ENCODE peak calls at places on chromosomes 12 and 14, in ten cellular contexts. C is lower leg skin, W is esophagus squamous epithelium, P is body of pancreas, X is Peyer's patch, J is K562, H is NB4, I is IMR-90, U is right lobe of liver, Z is stomach. O is an unnamed sample.
A peak's percentile ranks its signal among the peaks of the same experiment; 100 is the strongest.

GRCh38 chr12:29889737-29890136 is 106.0 kb upstream of the TMTC1 start:
- DNase-seq in C (peak; percentile 18), W (no peak), P (peak; percentile 26), X (no peak), J (peak; percentile 30), H (peak; percentile 63), I (peak; percentile 32), U (peak; percentile 48), Z (peak; percentile 55), O (no peak)

GRCh38 chr12:5377997-5378596 is 53.8 kb upstream of the NTF3 start:
- DNase-seq in C (no peak), W (no peak), P (no peak), X (peak; percentile 64), J (no peak), H (no peak), I (no peak), U (no peak), Z (no peak), O (no peak)

GRCh38 chr14:73259837-73260236 is 22.5 kb downstream of the PAPLN start:
- DNase-seq in C (no peak), W (no peak), P (no peak), X (peak; percentile 36), J (no peak), H (no peak), I (no peak), U (no peak), Z (no peak), O (peak; percentile 14)

GRCh38 chr14:85731198-85731597 is 201.3 kb downstream of the FLRT2 start:
- DNase-seq in C (no peak), W (no peak), P (no peak), X (no peak), J (no peak), H (no peak), I (peak; percentile 64), U (no peak), Z (no peak), O (no peak)

GRCh38 chr12:92604786-92605185 is 98.0 kb upstream of the PLEKHG7 start:
- DNase-seq in C (no peak), W (no peak), P (no peak), X (no peak), J (no peak), H (no peak), I (no peak), U (no peak), Z (no peak), O (no peak)

GRCh38 chr12:127277882-127278281 is 989.1 kb upstream of the TMEM132C start:
- DNase-seq in C (no peak), W (no peak), P (no peak), X (no peak), J (no peak), H (no peak), I (no peak), U (no peak), Z (no peak), O (no peak)

GRCh38 chr12:6923851-6924250 is 3.9 kb upstream of the ATN1 start:
- DNase-seq in C (no peak), W (no peak), P (no peak), X (peak; percentile 28), J (no peak), H (no peak), I (no peak), U (no peak), Z (no peak), O (no peak)

GRCh38 chr12:46402451-46402850 is 29.9 kb upstream of the SLC38A2 start:
- DNase-seq in C (peak; percentile 56), W (no peak), P (no peak), X (no peak), J (no peak), H (no peak), I (peak; percentile 81), U (no peak), Z (no peak), O (no peak)

GRCh38 chr12:76329163-76329562 is 19.1 kb downstream of the BBS10 start:
- DNase-seq in C (no peak), W (no peak), P (no peak), X (no peak), J (peak; percentile 30), H (no peak), I (peak; percentile 86), U (no peak), Z (no peak), O (no peak)

GRCh38 chr14:25110101-25110500 is 60.2 kb upstream of the STXBP6 start:
- DNase-seq in C (no peak), W (no peak), P (no peak), X (no peak), J (no peak), H (no peak), I (no peak), U (no peak), Z (no peak), O (no peak)

GRCh38 chr14:25049559-25050493 is at the start of gene STXBP6:
- DNase-seq in C (peak; percentile 51), W (no peak), P (peak; percentile 87), X (peak; percentile 88), J (peak; percentile 17), H (peak; percentile 1), I (peak; percentile 65), U (peak; percentile 73), Z (peak; percentile 77), O (peak; percentile 54)

GRCh38 chr12:10140001-10140400 is 10.0 kb upstream of the CLEC7A start:
- DNase-seq in C (no peak), W (no peak), P (no peak), X (no peak), J (peak; percentile 44), H (peak; percentile 79), I (peak; percentile 70), U (no peak), Z (no peak), O (peak; percentile 58)

GRCh38 chr12:91109148-91109564 is 2.1 kb downstream of the LUM start:
- DNase-seq in C (peak; percentile 48), W (no peak), P (peak; percentile 74), X (peak; percentile 78), J (peak; percentile 59), H (peak; percentile 68), I (peak; percentile 80), U (peak; percentile 60), Z (peak; percentile 78), O (no peak)

GRCh38 chr12:26940820-26941219 is 2.5 kb downstream of the FGFR1OP2 start:
- DNase-seq in C (no peak), W (no peak), P (no peak), X (no peak), J (peak; percentile 38), H (peak; percentile 48), I (peak; percentile 15), U (no peak), Z (no peak), O (no peak)

GRCh38 chr12:88934163-88934747 is 354.0 kb upstream of the KITLG start:
- DNase-seq in C (no peak), W (no peak), P (no peak), X (no peak), J (no peak), H (no peak), I (peak; percentile 57), U (no peak), Z (no peak), O (no peak)

DNA sequence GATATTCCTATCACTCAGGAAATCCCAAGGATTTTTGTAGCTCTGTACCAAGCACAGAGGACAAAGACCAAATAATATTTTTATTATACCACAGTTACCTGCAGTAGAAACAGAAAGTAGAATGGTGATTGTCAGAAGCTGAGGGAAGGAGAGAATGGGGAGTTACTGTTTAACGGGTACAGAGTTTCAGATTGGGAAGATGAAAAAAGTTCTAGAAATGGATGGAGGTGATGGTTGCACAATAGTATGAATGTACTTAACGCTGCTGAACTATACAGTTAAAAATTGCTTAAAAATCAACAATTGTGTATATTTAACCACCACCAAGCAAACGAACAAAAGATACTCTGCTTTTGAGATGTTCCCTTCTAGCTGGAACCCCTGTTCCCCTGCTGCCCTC is 24.1 kb downstream of the FLVCR2 start:
- DNase-seq in C (no peak), W (no peak), P (no peak), X (no peak), J (no peak), H (no peak), I (no peak), U (no peak), Z (no peak), O (no peak)
- TF ChIP-seq CTCF in C (no peak), W (no peak), P (no peak), X (no peak), J (no peak), H (no peak), I (no peak), U (no peak), Z (no peak), O (no peak)

DNA sequence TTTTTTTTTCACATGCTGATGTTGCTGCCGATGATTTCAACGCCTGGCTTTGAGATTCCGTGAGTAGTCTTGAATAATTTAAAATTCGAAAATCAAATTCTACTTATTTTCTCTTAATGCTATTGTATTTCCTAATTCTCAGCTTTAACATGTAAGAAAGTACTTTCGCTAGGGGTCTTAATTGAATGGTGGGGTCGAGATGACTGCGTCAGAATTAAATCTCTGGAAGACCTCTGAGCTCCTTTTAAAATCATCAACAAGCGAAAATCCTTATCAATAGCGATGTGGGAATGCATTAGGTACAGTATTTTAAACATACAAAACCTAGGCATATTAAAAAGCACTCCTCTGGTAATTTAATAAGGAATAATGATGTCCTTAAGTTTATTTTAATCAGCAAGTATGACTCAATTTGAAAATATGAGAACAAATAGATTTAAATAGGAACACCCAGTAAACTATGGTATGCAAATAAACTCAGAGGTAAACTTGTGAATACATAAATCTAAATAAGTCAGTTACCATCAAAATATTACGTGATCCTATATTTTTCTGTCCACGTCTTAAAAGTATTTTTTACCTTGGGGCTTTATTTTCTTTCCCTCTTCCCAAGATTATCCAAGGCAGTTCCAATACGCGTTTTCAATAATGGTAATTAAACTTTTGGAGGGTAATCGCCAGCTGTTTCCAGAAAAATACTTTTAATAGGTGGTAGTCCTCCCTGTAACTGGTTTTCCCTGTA is 1.4 kb downstream of the FOXA1 start:
- DNase-seq in C (no peak), W (no peak), P (no peak), X (no peak), J (no peak), H (no peak), I (no peak), U (no peak), Z (no peak), O (no peak)
- TF ChIP-seq POLR2A in C (no peak), W (no peak), P (no peak), X (no peak), J (no peak), H (no peak), I (no peak), U (no peak), Z (no peak), O (no peak)

DNA sequence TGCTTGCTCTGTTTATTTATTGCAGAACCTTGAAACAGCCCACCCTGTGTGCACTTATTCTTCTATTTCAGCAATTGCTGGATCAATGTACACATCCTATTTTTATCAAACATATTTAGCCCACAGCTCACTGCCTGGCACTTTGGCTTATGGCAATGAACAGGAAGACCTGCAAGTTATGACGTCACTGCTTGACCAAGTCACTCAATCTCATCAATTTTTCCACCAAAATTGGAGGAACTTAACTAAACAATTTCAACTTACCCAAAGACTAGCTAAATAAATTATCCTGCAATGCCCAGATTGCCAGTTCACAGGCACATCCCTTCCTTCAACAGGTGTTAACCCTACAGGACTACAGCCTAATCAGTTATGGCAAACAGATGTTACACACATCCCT is 89.3 kb downstream of the FSCB start:
- DNase-seq in C (no peak), W (no peak), P (no peak), X (no peak), J (no peak), H (no peak), I (no peak), U (no peak), Z (no peak), O (no peak)
- TF ChIP-seq CTCF in C (no peak), W (no peak), P (no peak), X (no peak), J (no peak), H (no peak), I (no peak), U (no peak), Z (no peak), O (no peak)

GRCh38 chr14:49950275-49951250 is 57.7 kb downstream of the ARF6 start:
- DNase-seq in C (peak; percentile 87), W (no peak), P (peak; percentile 55), X (peak; percentile 74), J (no peak), H (no peak), I (no peak), U (peak; percentile 82), Z (peak; percentile 89), O (no peak)
- TF ChIP-seq POLR2A in C (no peak), W (peak; percentile 27), P (no peak), X (no peak), J (no peak), H (no peak), I (no peak), U (no peak), Z (no peak), O (no peak)